ENCODE peak calls at places on chromosomes 2 and 18, in seven cellular contexts. One of them, this sample, is unnamed.

GRCh38 chr2:112465373-112465772 is 16.6 kb upstream of the TTL start:
- DNase-seq in neural progenitor cell: peak
- DNase-seq in activated B cell treated with CpG ODN at 0.5 μM for 24 hours: no peak
- DNase-seq in sigmoid colon: no peak
- DNase-seq in tibial artery: no peak
- DNase-seq in AG10803: peak
- DNase-seq in HFFc6: no peak
- DNase-seq in this sample: no peak

GRCh38 chr2:196801986-196802385 is 2.5 kb upstream of the GTF3C3 start:
- DNase-seq in neural progenitor cell: no peak
- DNase-seq in activated B cell treated with CpG ODN at 0.5 μM for 24 hours: no peak
- DNase-seq in sigmoid colon: no peak
- DNase-seq in tibial artery: no peak
- DNase-seq in AG10803: no peak
- DNase-seq in HFFc6: no peak
- DNase-seq in this sample: no peak

GRCh38 chr2:228675042-228675441 is 493.6 kb upstream of the SPHKAP start:
- DNase-seq in neural progenitor cell: no peak
- DNase-seq in activated B cell treated with CpG ODN at 0.5 μM for 24 hours: no peak
- DNase-seq in sigmoid colon: peak
- DNase-seq in tibial artery: peak
- DNase-seq in AG10803: peak
- DNase-seq in HFFc6: peak
- DNase-seq in this sample: no peak

GRCh38 chr2:68849579-68850030 is 21.6 kb downstream of the BMP10 start:
- DNase-seq in neural progenitor cell: no peak
- DNase-seq in activated B cell treated with CpG ODN at 0.5 μM for 24 hours: no peak
- DNase-seq in sigmoid colon: no peak
- DNase-seq in tibial artery: no peak
- DNase-seq in AG10803: no peak
- DNase-seq in HFFc6: no peak
- DNase-seq in this sample: no peak

GRCh38 chr18:6821346-6821745 is 91.8 kb downstream of the ARHGAP28 start:
- DNase-seq in neural progenitor cell: no peak
- DNase-seq in activated B cell treated with CpG ODN at 0.5 μM for 24 hours: no peak
- DNase-seq in sigmoid colon: no peak
- DNase-seq in tibial artery: no peak
- DNase-seq in AG10803: peak
- DNase-seq in HFFc6: no peak
- DNase-seq in this sample: no peak

GRCh38 chr2:43745457-43745856 is 28.4 kb upstream of the DYNC2LI1 start:
- DNase-seq in neural progenitor cell: no peak
- DNase-seq in activated B cell treated with CpG ODN at 0.5 μM for 24 hours: no peak
- DNase-seq in sigmoid colon: no peak
- DNase-seq in tibial artery: no peak
- DNase-seq in AG10803: peak
- DNase-seq in HFFc6: peak
- DNase-seq in this sample: no peak

GRCh38 chr2:81670885-81671284 is 1366.3 kb upstream of the LRRTM1 start:
- DNase-seq in neural progenitor cell: no peak
- DNase-seq in activated B cell treated with CpG ODN at 0.5 μM for 24 hours: no peak
- DNase-seq in sigmoid colon: no peak
- DNase-seq in tibial artery: no peak
- DNase-seq in AG10803: no peak
- DNase-seq in HFFc6: no peak
- DNase-seq in this sample: no peak

GRCh38 chr2:1287427-1287826 is 125.8 kb upstream of the TPO start:
- DNase-seq in neural progenitor cell: no peak
- DNase-seq in activated B cell treated with CpG ODN at 0.5 μM for 24 hours: no peak
- DNase-seq in sigmoid colon: no peak
- DNase-seq in tibial artery: no peak
- DNase-seq in AG10803: no peak
- DNase-seq in HFFc6: no peak
- DNase-seq in this sample: no peak

GRCh38 chr2:1593371-1594205 is 150.7 kb downstream of the PXDN start:
- DNase-seq in neural progenitor cell: peak
- DNase-seq in activated B cell treated with CpG ODN at 0.5 μM for 24 hours: no peak
- DNase-seq in sigmoid colon: no peak
- DNase-seq in tibial artery: no peak
- DNase-seq in AG10803: peak
- DNase-seq in HFFc6: peak
- DNase-seq in this sample: peak

GRCh38 chr18:11800947-11801346 is 50.3 kb upstream of the CHMP1B start:
- DNase-seq in neural progenitor cell: no peak
- DNase-seq in activated B cell treated with CpG ODN at 0.5 μM for 24 hours: no peak
- DNase-seq in sigmoid colon: no peak
- DNase-seq in tibial artery: no peak
- DNase-seq in AG10803: no peak
- DNase-seq in HFFc6: no peak
- DNase-seq in this sample: no peak

GRCh38 chr2:45610281-45611019 is 617 bp downstream of the SRBD1 start:
- DNase-seq in neural progenitor cell: peak
- DNase-seq in activated B cell treated with CpG ODN at 0.5 μM for 24 hours: peak
- DNase-seq in sigmoid colon: peak
- DNase-seq in tibial artery: peak
- DNase-seq in AG10803: peak
- DNase-seq in HFFc6: peak
- DNase-seq in this sample: peak

DNA sequence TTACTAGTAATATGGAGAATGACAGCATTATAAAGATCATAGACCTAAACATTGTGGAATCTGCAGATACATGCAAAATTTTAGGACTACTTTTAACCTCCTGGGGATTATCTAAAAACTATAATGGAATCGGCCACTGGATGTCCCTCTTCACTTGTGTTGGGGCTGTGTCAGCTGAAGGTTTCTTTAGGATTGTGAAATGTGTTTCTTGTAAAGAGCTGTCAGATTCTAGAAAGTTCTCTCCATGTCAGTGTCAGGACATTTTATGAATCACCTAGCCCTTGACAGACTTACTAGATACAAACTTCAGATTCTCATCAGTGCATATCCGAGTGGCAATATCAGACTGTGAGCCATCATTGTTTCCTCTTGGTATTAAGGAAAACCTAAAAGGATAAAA is 107.2 kb downstream of the CPS1 start:
- DNase-seq in neural progenitor cell: peak
- DNase-seq in activated B cell treated with CpG ODN at 0.5 μM for 24 hours: no peak
- DNase-seq in sigmoid colon: no peak
- DNase-seq in tibial artery: no peak
- DNase-seq in AG10803: peak
- DNase-seq in HFFc6: no peak
- DNase-seq in this sample: no peak
- TF ChIP-seq CTCF in neural progenitor cell: peak
- TF ChIP-seq CTCF in activated B cell treated with CpG ODN at 0.5 μM for 24 hours: no peak
- TF ChIP-seq CTCF in sigmoid colon: no peak
- TF ChIP-seq CTCF in tibial artery: peak
- TF ChIP-seq CTCF in AG10803: peak
- TF ChIP-seq CTCF in HFFc6: peak
- TF ChIP-seq CTCF in this sample: peak

GRCh38 chr18:44782617-44783016 is 101.9 kb downstream of the SETBP1 start:
- DNase-seq in neural progenitor cell: no peak
- DNase-seq in activated B cell treated with CpG ODN at 0.5 μM for 24 hours: no peak
- DNase-seq in sigmoid colon: no peak
- DNase-seq in tibial artery: no peak
- DNase-seq in AG10803: no peak
- DNase-seq in HFFc6: no peak
- DNase-seq in this sample: no peak

GRCh38 chr18:44777429-44778192 is 96.9 kb downstream of the SETBP1 start:
- DNase-seq in neural progenitor cell: no peak
- DNase-seq in activated B cell treated with CpG ODN at 0.5 μM for 24 hours: no peak
- DNase-seq in sigmoid colon: no peak
- DNase-seq in tibial artery: peak
- DNase-seq in AG10803: no peak
- DNase-seq in HFFc6: no peak
- DNase-seq in this sample: no peak

GRCh38 chr18:44779893-44780292 is 99.2 kb downstream of the SETBP1 start:
- DNase-seq in neural progenitor cell: no peak
- DNase-seq in activated B cell treated with CpG ODN at 0.5 μM for 24 hours: no peak
- DNase-seq in sigmoid colon: peak
- DNase-seq in tibial artery: no peak
- DNase-seq in AG10803: no peak
- DNase-seq in HFFc6: no peak
- DNase-seq in this sample: no peak

GRCh38 chr18:44781890-44782289 is 101.2 kb downstream of the SETBP1 start:
- DNase-seq in neural progenitor cell: peak
- DNase-seq in activated B cell treated with CpG ODN at 0.5 μM for 24 hours: no peak
- DNase-seq in sigmoid colon: no peak
- DNase-seq in tibial artery: no peak
- DNase-seq in AG10803: peak
- DNase-seq in HFFc6: no peak
- DNase-seq in this sample: no peak

GRCh38 chr18:44778788-44779187 is 98.1 kb downstream of the SETBP1 start:
- DNase-seq in neural progenitor cell: peak
- DNase-seq in activated B cell treated with CpG ODN at 0.5 μM for 24 hours: no peak
- DNase-seq in sigmoid colon: no peak
- DNase-seq in tibial artery: no peak
- DNase-seq in AG10803: no peak
- DNase-seq in HFFc6: no peak
- DNase-seq in this sample: no peak
- TF ChIP-seq CTCF in neural progenitor cell: no peak
- TF ChIP-seq CTCF in activated B cell treated with CpG ODN at 0.5 μM for 24 hours: no peak
- TF ChIP-seq CTCF in sigmoid colon: no peak
- TF ChIP-seq CTCF in tibial artery: no peak
- TF ChIP-seq CTCF in AG10803: no peak
- TF ChIP-seq CTCF in HFFc6: no peak
- TF ChIP-seq CTCF in this sample: no peak

GRCh38 chr2:71256421-71256820 is 29.5 kb upstream of the PAIP2B start:
- DNase-seq in neural progenitor cell: no peak
- DNase-seq in activated B cell treated with CpG ODN at 0.5 μM for 24 hours: no peak
- DNase-seq in sigmoid colon: no peak
- DNase-seq in tibial artery: no peak
- DNase-seq in AG10803: no peak
- DNase-seq in HFFc6: no peak
- DNase-seq in this sample: no peak
- TF ChIP-seq CTCF in neural progenitor cell: no peak
- TF ChIP-seq CTCF in activated B cell treated with CpG ODN at 0.5 μM for 24 hours: no peak
- TF ChIP-seq CTCF in sigmoid colon: no peak
- TF ChIP-seq CTCF in tibial artery: no peak
- TF ChIP-seq CTCF in AG10803: no peak
- TF ChIP-seq CTCF in HFFc6: no peak
- TF ChIP-seq CTCF in this sample: no peak

GRCh38 chr2:175233135-175233719 is 51.7 kb upstream of the ATP5MC3 start:
- DNase-seq in neural progenitor cell: no peak
- DNase-seq in activated B cell treated with CpG ODN at 0.5 μM for 24 hours: no peak
- DNase-seq in sigmoid colon: no peak
- DNase-seq in tibial artery: no peak
- DNase-seq in AG10803: peak
- DNase-seq in HFFc6: peak
- DNase-seq in this sample: no peak
- TF ChIP-seq CTCF in neural progenitor cell: no peak
- TF ChIP-seq CTCF in activated B cell treated with CpG ODN at 0.5 μM for 24 hours: no peak
- TF ChIP-seq CTCF in sigmoid colon: no peak
- TF ChIP-seq CTCF in tibial artery: no peak
- TF ChIP-seq CTCF in AG10803: no peak
- TF ChIP-seq CTCF in HFFc6: no peak
- TF ChIP-seq CTCF in this sample: no peak

GRCh38 chr2:216221806-216222205 is 112.7 kb downstream of the XRCC5 start:
- DNase-seq in neural progenitor cell: no peak
- DNase-seq in activated B cell treated with CpG ODN at 0.5 μM for 24 hours: no peak
- DNase-seq in sigmoid colon: no peak
- DNase-seq in tibial artery: no peak
- DNase-seq in AG10803: peak
- DNase-seq in HFFc6: peak
- DNase-seq in this sample: no peak

GRCh38 chr2:216217904-216218260 is 108.7 kb downstream of the XRCC5 start:
- DNase-seq in neural progenitor cell: no peak
- DNase-seq in activated B cell treated with CpG ODN at 0.5 μM for 24 hours: no peak
- DNase-seq in sigmoid colon: no peak
- DNase-seq in tibial artery: no peak
- DNase-seq in AG10803: no peak
- DNase-seq in HFFc6: no peak
- DNase-seq in this sample: no peak

GRCh38 chr2:216220976-216221375 is 111.8 kb downstream of the XRCC5 start:
- DNase-seq in neural progenitor cell: no peak
- DNase-seq in activated B cell treated with CpG ODN at 0.5 μM for 24 hours: no peak
- DNase-seq in sigmoid colon: no peak
- DNase-seq in tibial artery: no peak
- DNase-seq in AG10803: no peak
- DNase-seq in HFFc6: no peak
- DNase-seq in this sample: no peak

GRCh38 chr2:216219866-216220265 is 110.7 kb downstream of the XRCC5 start:
- DNase-seq in neural progenitor cell: no peak
- DNase-seq in activated B cell treated with CpG ODN at 0.5 μM for 24 hours: no peak
- DNase-seq in sigmoid colon: no peak
- DNase-seq in tibial artery: no peak
- DNase-seq in AG10803: no peak
- DNase-seq in HFFc6: no peak
- DNase-seq in this sample: no peak

DNA sequence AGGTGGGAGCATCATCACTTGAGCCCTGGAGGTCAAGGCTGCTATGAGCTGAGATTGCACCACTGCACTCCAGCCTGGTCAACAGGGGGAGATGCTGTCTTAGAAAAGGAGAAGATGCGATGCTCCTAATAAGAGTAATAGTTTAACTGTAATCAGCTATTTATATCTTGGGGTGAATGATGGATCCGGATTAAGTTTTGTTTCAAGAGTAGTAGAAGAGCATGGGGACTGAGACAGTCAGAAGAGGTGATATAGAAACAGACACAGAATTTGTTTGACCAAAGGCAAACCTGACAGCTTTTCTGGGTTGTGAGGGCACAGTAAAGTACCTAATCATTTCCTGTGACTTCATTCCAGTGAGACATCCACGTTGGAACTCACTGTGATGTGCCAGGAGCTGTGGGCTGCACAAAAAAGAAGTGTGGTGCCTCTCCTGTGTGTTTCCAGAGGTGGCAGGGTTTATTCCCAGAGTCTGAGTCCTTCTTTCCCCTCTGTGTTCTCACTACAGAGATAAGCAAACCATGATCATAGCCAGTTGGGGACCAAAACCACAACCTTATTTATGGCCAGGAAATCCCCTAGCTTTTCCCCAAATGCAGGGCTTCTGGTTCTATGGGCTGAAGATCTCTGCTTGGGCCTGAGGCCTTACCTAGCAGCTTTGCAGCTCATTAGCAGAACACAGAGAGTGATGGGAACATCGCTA is 113.7 kb downstream of the XRCC5 start:
- DNase-seq in neural progenitor cell: peak
- DNase-seq in activated B cell treated with CpG ODN at 0.5 μM for 24 hours: peak
- DNase-seq in sigmoid colon: no peak
- DNase-seq in tibial artery: no peak
- DNase-seq in AG10803: peak
- DNase-seq in HFFc6: peak
- DNase-seq in this sample: peak
- TF ChIP-seq CTCF in neural progenitor cell: peak
- TF ChIP-seq CTCF in activated B cell treated with CpG ODN at 0.5 μM for 24 hours: no peak
- TF ChIP-seq CTCF in sigmoid colon: no peak
- TF ChIP-seq CTCF in tibial artery: no peak
- TF ChIP-seq CTCF in AG10803: peak
- TF ChIP-seq CTCF in HFFc6: peak
- TF ChIP-seq CTCF in this sample: peak

GRCh38 chr2:21165350-21165749 is 41.6 kb downstream of the TDRD15 start:
- DNase-seq in neural progenitor cell: no peak
- DNase-seq in activated B cell treated with CpG ODN at 0.5 μM for 24 hours: no peak
- DNase-seq in sigmoid colon: no peak
- DNase-seq in tibial artery: no peak
- DNase-seq in AG10803: no peak
- DNase-seq in HFFc6: no peak
- DNase-seq in this sample: no peak
- TF ChIP-seq CTCF in neural progenitor cell: peak
- TF ChIP-seq CTCF in activated B cell treated with CpG ODN at 0.5 μM for 24 hours: no peak
- TF ChIP-seq CTCF in sigmoid colon: no peak
- TF ChIP-seq CTCF in tibial artery: no peak
- TF ChIP-seq CTCF in AG10803: no peak
- TF ChIP-seq CTCF in HFFc6: peak
- TF ChIP-seq CTCF in this sample: peak

GRCh38 chr18:79379251-79379905 is 16.4 kb upstream of the NFATC1 start:
- DNase-seq in neural progenitor cell: no peak
- DNase-seq in activated B cell treated with CpG ODN at 0.5 μM for 24 hours: no peak
- DNase-seq in sigmoid colon: peak
- DNase-seq in tibial artery: no peak
- DNase-seq in AG10803: no peak
- DNase-seq in HFFc6: no peak
- DNase-seq in this sample: peak
- TF ChIP-seq CTCF in neural progenitor cell: no peak
- TF ChIP-seq CTCF in activated B cell treated with CpG ODN at 0.5 μM for 24 hours: no peak
- TF ChIP-seq CTCF in sigmoid colon: no peak
- TF ChIP-seq CTCF in tibial artery: no peak
- TF ChIP-seq CTCF in AG10803: no peak
- TF ChIP-seq CTCF in HFFc6: no peak
- TF ChIP-seq CTCF in this sample: no peak

This sample was measured in endodermal cell.